ENCODE peak calls at places on chromosomes 6 and 20, in ten cellular contexts. T is aorta; G is Jurkat, Clone E6-1; H is mesenchymal stem cell; X is kidney tubule cell; B is hippocampal formation; U is HT1080; W is RPMI7951; V is CD4-positive, CD25-positive, alpha-beta regulatory T cell; A is dermis microvascular lymphatic vessel endothelial cell. P is an unnamed sample.

GRCh38 chr6:107383705-107384104 is 75.7 kb downstream of the PDSS2 start:
- DNase-seq in H (no peak), U (no peak), V (no peak), X (no peak), G (no peak), A (no peak), B (no peak), T (no peak), W (no peak), P (no peak)

GRCh38 chr20:41632896-41633295 is 14.7 kb upstream of the CHD6 start:
- DNase-seq in G (no peak), T (no peak), X (peak; percentile 66), V (no peak), H (peak; percentile 3), U (peak; percentile 75), A (no peak), W (peak; percentile 59), B (no peak), P (no peak)

GRCh38 chr20:8330316-8330784 is 198.3 kb downstream of the PLCB1 start:
- DNase-seq in A (no peak), G (no peak), U (no peak), V (no peak), X (no peak), H (no peak), W (no peak), T (no peak), B (no peak), P (no peak)

GRCh38 chr6:39806277-39806676 is 14.1 kb downstream of the DAAM2 start:
- DNase-seq in U (no peak), B (no peak), A (no peak), X (peak; percentile 13), T (no peak), H (no peak), V (no peak), W (no peak), G (no peak), P (no peak)

GRCh38 chr6:167336818-167337217 is 11.9 kb downstream of the TTLL2 start:
- DNase-seq in G (no peak), V (no peak), B (no peak), W (peak; percentile 41), A (no peak), H (no peak), X (no peak), U (no peak), T (no peak), P (no peak)

GRCh38 chr6:14353798-14354197 is 236.2 kb downstream of the CD83 start:
- DNase-seq in V (no peak), H (no peak), G (no peak), W (no peak), T (no peak), X (no peak), A (no peak), B (no peak), U (no peak), P (no peak)

GRCh38 chr20:15654208-15654649 is 919.0 kb downstream of the KIF16B start:
- DNase-seq in V (no peak), B (peak; percentile 38), A (peak; percentile 69), U (peak; percentile 60), G (peak; percentile 72), H (peak; percentile 57), X (peak; percentile 73), T (no peak), W (no peak), P (no peak)

GRCh38 chr20:24147479-24147878 is 158.9 kb upstream of the GGTLC1 start:
- DNase-seq in U (no peak), V (no peak), G (no peak), H (no peak), W (no peak), X (no peak), T (no peak), B (no peak), A (no peak), P (no peak)

GRCh38 chr6:160116411-160116810 is 5.2 kb upstream of the SLC22A1 start:
- DNase-seq in T (peak; percentile 22), H (no peak), B (no peak), V (no peak), G (no peak), A (no peak), X (no peak), U (no peak), W (no peak), P (no peak)

GRCh38 chr6:22910370-22910769 is 341.0 kb downstream of the HDGFL1 start:
- DNase-seq in X (no peak), V (no peak), A (no peak), H (no peak), T (no peak), G (no peak), U (no peak), W (no peak), B (no peak), P (no peak)

GRCh38 chr6:79719248-79719975 is 88.3 kb downstream of the SH3BGRL2 start:
- DNase-seq in U (peak; percentile 40), V (no peak), B (no peak), X (peak; percentile 22), W (peak; percentile 4), G (no peak), T (no peak), A (peak; percentile 28), H (no peak), P (no peak)

GRCh38 chr6:76166297-76166696 is 93.8 kb upstream of the IMPG1 start:
- DNase-seq in W (no peak), H (no peak), B (no peak), V (no peak), A (no peak), X (no peak), T (no peak), G (no peak), U (no peak), P (no peak)

GRCh38 chr20:25486377-25486776 is 78.9 kb downstream of the GINS1 start:
- DNase-seq in V (no peak), H (no peak), G (peak; percentile 86), W (peak; percentile 29), B (no peak), A (peak; percentile 6), T (no peak), U (no peak), X (no peak), P (no peak)

GRCh38 chr6:133916650-133917151 is 27.8 kb downstream of the TCF21 start:
- DNase-seq in U (peak; percentile 87), A (peak; percentile 82), V (peak; percentile 45), H (peak; percentile 83), T (peak; percentile 96), G (peak; percentile 63), W (peak; percentile 76), B (peak; percentile 79), X (peak; percentile 82), P (peak; percentile 53)

GRCh38 chr6:20497200-20497820 is 36.9 kb upstream of the CDKAL1 start:
- DNase-seq in V (no peak), H (peak; percentile 29), G (no peak), X (no peak), U (peak; percentile 37), B (no peak), A (peak; percentile 75), W (peak; percentile 88), T (no peak), P (no peak)

GRCh38 chr6:6494677-6495076 is 93.8 kb upstream of the LY86 start:
- DNase-seq in T (no peak), X (peak; percentile 53), W (no peak), G (peak; percentile 63), B (no peak), V (no peak), H (peak; percentile 13), A (peak; percentile 41), U (peak; percentile 22), P (peak; percentile 6)

GRCh38 chr6:150426198-150426597 is 57.4 kb downstream of the IYD start:
- DNase-seq in H (no peak), T (no peak), V (no peak), B (no peak), U (no peak), X (no peak), W (no peak), G (no peak), A (no peak), P (no peak)

GRCh38 chr6:98054453-98054852 is 771.4 kb upstream of the MMS22L start:
- DNase-seq in H (no peak), B (no peak), U (peak; percentile 14), T (no peak), A (no peak), G (peak; percentile 18), W (no peak), V (no peak), X (no peak), P (no peak)

P was measured in immature natural killer cell.